ENCODE peak calls at places on chromosomes 2 and 18, in ten cellular contexts. K, V, Z, A, T, N, F, B, Y and W are unnamed samples.

GRCh38 chr2:39119732-39120520 is 925 bp downstream of the SOS1 start:
- DNase-seq in B (peak), K (peak), N (peak), F (peak), A (no peak), T (peak), Z (peak), V (peak), Y (no peak), W (no peak)

GRCh38 chr2:165440367-165440766 is 29.1 kb upstream of the CSRNP3 start:
- DNase-seq in V (no peak), Y (peak), A (no peak), T (peak), B (no peak), Z (peak), K (peak), F (no peak), N (no peak), W (no peak)

GRCh38 chr2:19809206-19809605 is 92.6 kb downstream of the TTC32 start:
- DNase-seq in B (no peak), Y (no peak), V (no peak), N (no peak), A (no peak), K (no peak), T (no peak), Z (no peak), F (no peak), W (no peak)

GRCh38 chr18:44450220-44450619 is 230.5 kb upstream of the SETBP1 start:
- DNase-seq in Z (no peak), F (no peak), T (no peak), A (no peak), Y (no peak), K (no peak), V (no peak), N (no peak), B (no peak), W (no peak)

GRCh38 chr2:236337465-236338325 is 73.5 kb upstream of the ASB18 start:
- DNase-seq in B (no peak), N (no peak), K (no peak), Z (no peak), A (no peak), V (no peak), F (no peak), T (no peak), Y (no peak), W (no peak)

GRCh38 chr2:42086500-42086953 is 38.7 kb downstream of the PKDCC start:
- DNase-seq in Y (no peak), K (peak), T (peak), V (no peak), F (peak), A (no peak), B (peak), N (peak), Z (peak), W (no peak)

GRCh38 chr18:80247403-80247916 is at the start of gene PARD6G:
- DNase-seq in K (peak), F (peak), Y (no peak), N (peak), A (no peak), T (peak), V (peak), B (peak), Z (peak), W (no peak)

GRCh38 chr2:34447097-34447496 is 848.0 kb upstream of the FAM98A start:
- DNase-seq in N (no peak), V (no peak), B (no peak), A (no peak), F (no peak), K (no peak), T (no peak), Y (no peak), Z (no peak), W (no peak)

GRCh38 chr2:99200232-99200631 is 19.2 kb downstream of the MRPL30 start:
- DNase-seq in N (no peak), V (no peak), Y (no peak), B (no peak), Z (no peak), F (no peak), T (no peak), K (no peak), A (no peak), W (no peak)

GRCh38 chr2:69499242-69499641 is 62.0 kb upstream of the NFU1 start:
- DNase-seq in T (no peak), Z (no peak), B (no peak), F (no peak), A (no peak), Y (no peak), N (no peak), K (no peak), V (no peak), W (no peak)

GRCh38 chr2:240558229-240558885 is 569 bp upstream of the ANKMY1 start:
- DNase-seq in Y (no peak), Z (no peak), F (no peak), K (no peak), V (no peak), A (no peak), T (no peak), N (no peak), B (no peak), W (no peak)

GRCh38 chr2:43251171-43251731 is 24.8 kb upstream of the ZFP36L2 start:
- DNase-seq in F (peak), T (no peak), A (no peak), N (no peak), Z (peak), V (no peak), Y (peak), B (no peak), K (peak), W (no peak)

GRCh38 chr2:48902521-48902920 is 147.0 kb upstream of the LHCGR start:
- DNase-seq in A (no peak), F (no peak), T (no peak), Z (no peak), N (no peak), Y (no peak), B (no peak), V (no peak), K (no peak), W (no peak)

GRCh38 chr2:40097691-40098376 is 318.8 kb upstream of the THUMPD2 start:
- DNase-seq in A (no peak), Y (no peak), N (no peak), T (no peak), Z (peak), B (no peak), F (no peak), V (no peak), K (peak), W (no peak)

GRCh38 chr2:201872576-201872975 is 66.2 kb downstream of the CDK15 start:
- DNase-seq in Z (no peak), V (no peak), T (no peak), N (no peak), Y (no peak), A (no peak), B (no peak), F (no peak), K (no peak), W (no peak)

GRCh38 chr18:63365909-63366269 is 1.1 kb downstream of the KDSR start:
- DNase-seq in Z (no peak), B (no peak), N (no peak), Y (no peak), T (no peak), F (peak), V (no peak), A (no peak), K (no peak), W (no peak)

GRCh38 chr2:239006886-239007285 is 159.0 kb downstream of the TWIST2 start:
- DNase-seq in Y (no peak), B (no peak), T (no peak), F (no peak), N (no peak), V (no peak), A (no peak), K (no peak), Z (peak), W (peak)

GRCh38 chr2:229202646-229203045 is 68.4 kb downstream of the PID1 start:
- DNase-seq in N (no peak), F (no peak), Y (no peak), B (no peak), T (no peak), V (no peak), Z (peak), K (no peak), A (no peak), W (no peak)

GRCh38 chr2:241412144-241412543 is 56.1 kb downstream of the FARP2 start:
- DNase-seq in A (no peak), F (no peak), B (no peak), T (no peak), V (no peak), K (peak), N (no peak), Z (peak), Y (peak), W (peak)

GRCh38 chr2:218569661-218570500 is 1.2 kb downstream of the CNOT9 start:
- DNase-seq in V (no peak), T (no peak), Y (no peak), Z (peak), B (no peak), A (no peak), N (no peak), F (peak), K (peak), W (peak)

GRCh38 chr18:73646772-73647171 is 500.9 kb downstream of the FBXO15 start:
- DNase-seq in A (no peak), Y (peak), K (peak), F (no peak), Z (peak), V (no peak), N (no peak), B (no peak), T (no peak), W (no peak)

GRCh38 chr2:227871375-227871788 is at the start of gene DAW1:
- DNase-seq in V (peak), T (no peak), A (no peak), B (peak), Z (peak), N (peak), F (peak), Y (peak), K (peak), W (no peak)

GRCh38 chr18:70321616-70322015 is 32.8 kb downstream of the SOCS6 start:
- DNase-seq in F (no peak), N (no peak), T (no peak), Y (no peak), V (no peak), B (no peak), Z (no peak), K (no peak), A (no peak), W (peak)

GRCh38 chr2:19439081-19439480 is 80.7 kb upstream of the OSR1 start:
- DNase-seq in T (no peak), F (no peak), Z (no peak), A (no peak), K (no peak), B (no peak), V (no peak), Y (no peak), N (no peak), W (no peak)

GRCh38 chr18:55432307-55433040 is 155.5 kb downstream of the TCF4 start:
- DNase-seq in F (no peak), V (no peak), K (no peak), N (no peak), Z (no peak), T (no peak), B (no peak), Y (no peak), A (no peak), W (no peak)

GRCh38 chr2:59502981-59503380 is 1050.5 kb downstream of the BCL11A start:
- DNase-seq in B (no peak), V (no peak), N (no peak), Z (no peak), K (no peak), T (no peak), Y (no peak), A (no peak), F (no peak), W (no peak)

DNA sequence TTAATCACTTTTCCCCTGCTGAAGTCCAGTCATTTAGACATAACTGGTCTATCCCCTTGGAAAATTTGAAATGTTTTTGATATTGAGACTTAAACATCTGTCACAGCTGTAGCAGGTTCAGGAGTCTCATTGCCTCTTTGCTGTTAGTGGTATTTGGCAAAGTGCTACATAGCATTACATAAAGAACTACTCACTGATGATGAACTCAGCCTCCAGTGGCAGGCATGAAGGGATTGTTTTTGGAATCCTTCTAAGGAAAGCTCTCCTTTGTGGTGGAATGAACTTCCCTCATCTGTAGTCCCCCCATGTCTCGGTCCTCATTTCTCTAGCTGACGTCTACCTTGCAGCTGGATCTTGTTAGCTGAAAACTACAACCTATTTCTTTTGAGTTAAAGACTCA is 111.6 kb downstream of the TACR1 start:
- DNase-seq in F (no peak), V (no peak), N (no peak), T (no peak), B (no peak), Y (no peak), Z (no peak), K (no peak), A (no peak), W (no peak)
- TF ChIP-seq CTCF in F (no peak), V (no peak), N (no peak), T (no peak), B (no peak), Y (no peak), Z (no peak), K (no peak), A (no peak), W (no peak)

GRCh38 chr2:10079192-10079930 is 850 bp downstream of the CYS1 start:
- DNase-seq in V (no peak), B (peak), T (peak), N (peak), K (peak), Y (no peak), Z (peak), A (no peak), F (peak), W (peak)
- H3K4me3 ChIP-seq in V (peak), B (peak), T (peak), N (peak), K (peak), Y (peak), Z (peak), A (peak), F (peak), W (no peak)

GRCh38 chr2:9105601-9106337 is 100.8 kb upstream of the ASAP2 start:
- DNase-seq in Y (no peak), K (no peak), V (no peak), Z (no peak), F (no peak), T (no peak), N (no peak), A (no peak), B (no peak), W (no peak)

GRCh38 chr2:9100080-9100876 is 96.8 kb upstream of the MBOAT2 start:
- DNase-seq in N (no peak), T (no peak), A (no peak), B (no peak), V (no peak), Y (no peak), K (no peak), Z (no peak), F (no peak), W (no peak)

GRCh38 chr2:9103663-9104277 is 100.3 kb upstream of the MBOAT2 start:
- DNase-seq in F (no peak), Z (no peak), B (no peak), N (no peak), K (no peak), Y (no peak), T (no peak), A (no peak), V (no peak), W (no peak)

GRCh38 chr2:9101763-9102425 is 98.4 kb upstream of the MBOAT2 start:
- DNase-seq in F (no peak), B (no peak), A (no peak), Z (no peak), T (no peak), K (no peak), Y (no peak), V (no peak), N (no peak), W (no peak)

DNA sequence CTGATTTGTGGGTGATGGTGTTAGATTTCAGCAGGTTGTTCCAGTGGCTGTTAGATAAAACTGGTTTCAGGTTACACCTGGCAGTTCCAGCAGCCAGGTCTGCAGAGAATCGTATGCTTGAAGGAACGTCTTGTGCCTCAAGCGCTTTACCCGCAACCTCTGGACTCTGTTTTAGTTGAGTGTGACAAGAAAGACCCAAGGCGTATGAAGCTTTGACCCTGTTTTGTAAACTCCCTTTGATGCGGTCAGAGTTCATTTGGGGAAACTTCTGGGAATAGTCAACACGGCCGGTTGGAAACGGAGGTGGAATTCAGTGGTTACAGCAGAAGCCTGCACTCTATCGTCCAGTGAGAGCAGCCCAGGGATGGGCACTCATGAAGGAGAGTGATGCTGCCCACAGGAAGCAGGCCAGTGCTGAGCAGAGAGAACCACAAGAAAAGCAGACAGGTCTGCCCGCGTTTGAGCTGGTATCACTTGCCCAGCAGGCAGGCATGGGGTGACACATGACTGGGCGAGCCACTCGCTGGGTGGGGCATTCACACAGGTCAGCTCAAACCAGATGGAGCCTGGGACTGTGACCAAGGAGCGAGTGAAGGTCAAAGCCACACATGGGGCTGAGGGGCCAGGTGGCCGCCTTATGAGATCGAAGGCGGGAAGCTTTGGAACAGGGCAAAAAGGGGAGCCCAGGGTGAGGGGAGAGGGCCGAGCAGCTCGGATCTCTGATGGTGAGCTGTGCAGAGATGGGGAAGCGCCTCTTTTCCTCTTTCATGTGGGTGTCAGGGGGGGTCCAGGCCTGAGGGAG is 99.6 kb upstream of the MBOAT2 start:
- DNase-seq in K (no peak), B (no peak), F (peak), N (no peak), Z (no peak), T (no peak), A (no peak), Y (no peak), V (no peak), W (peak)
- TF ChIP-seq CTCF in K (no peak), B (no peak), F (no peak), N (no peak), Z (no peak), T (no peak), A (no peak), Y (no peak), V (no peak), W (no peak)

GRCh38 chr2:45902952-45903351 is 251.5 kb downstream of the PRKCE start:
- DNase-seq in Y (no peak), K (no peak), F (no peak), A (no peak), T (no peak), V (no peak), B (no peak), Z (peak), N (no peak), W (no peak)

GRCh38 chr2:45904931-45905642 is 253.6 kb downstream of the PRKCE start:
- DNase-seq in V (no peak), T (no peak), N (peak), B (no peak), K (no peak), Z (peak), Y (no peak), F (no peak), A (no peak), W (no peak)

GRCh38 chr2:45905643-45905969 is 254.1 kb downstream of the PRKCE start:
- DNase-seq in T (no peak), A (no peak), F (no peak), N (no peak), Z (no peak), V (no peak), B (no peak), Y (no peak), K (no peak), W (no peak)

GRCh38 chr2:45902379-45902778 is 250.9 kb downstream of the PRKCE start:
- DNase-seq in T (no peak), A (no peak), F (no peak), B (no peak), Y (no peak), V (no peak), N (no peak), K (no peak), Z (no peak), W (no peak)

GRCh38 chr2:45904267-45904921 is 252.9 kb downstream of the PRKCE start:
- DNase-seq in Y (no peak), F (no peak), K (peak), V (no peak), Z (peak), A (peak), T (no peak), B (no peak), N (peak), W (no peak)
- H3K4me3 ChIP-seq in Y (no peak), F (no peak), K (no peak), V (no peak), Z (no peak), A (no peak), T (no peak), B (no peak), N (peak), W (no peak)